ENCODE peak calls at places on chromosomes 5 and 9, in six cellular contexts. Q, E, N, U, S and M are unnamed samples.
A peak's percentile ranks its signal among the peaks of the same experiment; 100 is the strongest.

GRCh38 chr9:81028504-81028903 is 660.8 kb downstream of the TLE1 start:
- DNase-seq in Q (peak; percentile 93), E (no peak), U (peak; percentile 95), S (peak; percentile 96), N (peak; percentile 85), M (peak; percentile 89)

GRCh38 chr5:140075371-140075770 is 32.3 kb upstream of the NRG2 start:
- DNase-seq in Q (peak; percentile 16), E (peak; percentile 8), S (peak; percentile 48), U (no peak), N (no peak), M (peak; percentile 57)

GRCh38 chr5:107219993-107220392 is 450.7 kb downstream of the EFNA5 start:
- DNase-seq in S (no peak), Q (no peak), E (no peak), N (no peak), U (no peak), M (no peak)

GRCh38 chr5:108681079-108681921 is 66.4 kb upstream of the FER start:
- DNase-seq in U (peak; percentile 76), N (peak; percentile 63), E (peak; percentile 37), S (peak; percentile 82), Q (peak; percentile 72), M (peak; percentile 90)

GRCh38 chr5:39158127-39158593 is 61.2 kb downstream of the FYB1 start:
- DNase-seq in Q (peak; percentile 91), N (no peak), E (no peak), U (no peak), S (peak; percentile 76), M (peak; percentile 60)

GRCh38 chr5:73088026-73088425 is 32.3 kb upstream of the TMEM171 start:
- DNase-seq in S (peak; percentile 18), U (peak; percentile 16), Q (no peak), E (no peak), N (no peak), M (no peak)

GRCh38 chr5:99543841-99544240 is 615.0 kb upstream of the CHD1 start:
- DNase-seq in E (no peak), S (peak; percentile 1), U (peak; percentile 18), Q (no peak), N (no peak), M (no peak)

GRCh38 chr5:35248843-35249780 is 18.8 kb upstream of the PRLR start:
- DNase-seq in U (peak; percentile 44), S (peak; percentile 22), Q (no peak), N (no peak), E (no peak), M (no peak)

GRCh38 chr5:78405820-78406750 is 45.7 kb downstream of the SCAMP1 start:
- DNase-seq in U (peak; percentile 52), E (no peak), S (peak; percentile 77), N (peak; percentile 41), Q (peak; percentile 75), M (peak; percentile 45)

GRCh38 chr5:145237843-145238242 is 597.3 kb downstream of the PRELID2 start:
- DNase-seq in Q (peak; percentile 83), E (peak; percentile 63), N (peak; percentile 28), S (peak; percentile 83), U (peak; percentile 45), M (peak; percentile 77)

GRCh38 chr5:64635056-64635686 is 55.1 kb upstream of the SHISAL2B start:
- DNase-seq in N (peak; percentile 28), Q (peak; percentile 49), U (peak; percentile 40), E (peak; percentile 47), S (peak; percentile 65), M (peak; percentile 64)

GRCh38 chr9:92004045-92004392 is 54.0 kb upstream of the ROR2 start:
- DNase-seq in U (no peak), N (no peak), E (no peak), S (no peak), Q (no peak), M (no peak)

GRCh38 chr5:143001764-143002351 is 231.7 kb downstream of the ARHGAP26 start:
- DNase-seq in S (peak; percentile 80), U (peak; percentile 73), E (peak; percentile 17), Q (peak; percentile 55), N (no peak), M (peak; percentile 85)

GRCh38 chr5:53323511-53323910 is 156.9 kb upstream of the FST start:
- DNase-seq in S (no peak), Q (peak; percentile 99), N (no peak), U (no peak), E (no peak), M (no peak)

GRCh38 chr5:64418013-64418412 is 87.8 kb upstream of the RGS7BP start:
- DNase-seq in E (no peak), S (no peak), N (no peak), U (no peak), Q (no peak), M (no peak)

GRCh38 chr9:135183069-135183468 is 95.6 kb downstream of the OLFM1 start:
- DNase-seq in E (no peak), N (no peak), U (no peak), S (no peak), Q (no peak), M (no peak)

GRCh38 chr9:87892956-87893355 is 10.3 kb downstream of the SPATA31E1 start:
- DNase-seq in E (no peak), N (no peak), U (no peak), S (no peak), Q (no peak), M (no peak)

GRCh38 chr9:128251701-128252100 is 24.1 kb downstream of the GOLGA2 start:
- DNase-seq in S (peak; percentile 30), U (no peak), N (no peak), Q (no peak), E (no peak), M (peak; percentile 28)

GRCh38 chr9:128249558-128249913 is 26.3 kb downstream of the GOLGA2 start:
- DNase-seq in N (no peak), E (no peak), Q (no peak), S (no peak), U (no peak), M (no peak)

GRCh38 chr9:128252317-128253139 is 23.3 kb downstream of the GOLGA2 start:
- DNase-seq in E (no peak), Q (no peak), U (no peak), N (no peak), S (no peak), M (no peak)

GRCh38 chr9:128250839-128251558 is 24.8 kb downstream of the GOLGA2 start:
- DNase-seq in S (no peak), E (no peak), Q (no peak), U (no peak), N (no peak), M (no peak)

GRCh38 chr9:128249914-128250838 is 25.6 kb downstream of the GOLGA2 start:
- DNase-seq in Q (peak; percentile 97), N (peak; percentile 18), S (peak; percentile 64), U (peak; percentile 82), E (peak; percentile 92), M (peak; percentile 50)
- H3K4me3 ChIP-seq in Q (peak overlapping the region; percentile 56), N (peak overlapping the region; percentile 53), S (no peak overlapping the region), U (peak overlapping the region; percentile 34), E (peak overlapping the region; percentile 67), M (no peak overlapping the region)

GRCh38 chr5:172902497-172903472 is 56.4 kb upstream of the RPL26L1 start:
- DNase-seq in N (no peak), E (peak; percentile 19), U (peak; percentile 96), Q (peak; percentile 66), S (peak; percentile 87), M (peak; percentile 89)
- TF ChIP-seq CTCF in N (peak; percentile 86), E (peak; percentile 50), U (peak; percentile 72), Q (peak; percentile 61), S (peak; percentile 58), M (peak; percentile 67)

DNA sequence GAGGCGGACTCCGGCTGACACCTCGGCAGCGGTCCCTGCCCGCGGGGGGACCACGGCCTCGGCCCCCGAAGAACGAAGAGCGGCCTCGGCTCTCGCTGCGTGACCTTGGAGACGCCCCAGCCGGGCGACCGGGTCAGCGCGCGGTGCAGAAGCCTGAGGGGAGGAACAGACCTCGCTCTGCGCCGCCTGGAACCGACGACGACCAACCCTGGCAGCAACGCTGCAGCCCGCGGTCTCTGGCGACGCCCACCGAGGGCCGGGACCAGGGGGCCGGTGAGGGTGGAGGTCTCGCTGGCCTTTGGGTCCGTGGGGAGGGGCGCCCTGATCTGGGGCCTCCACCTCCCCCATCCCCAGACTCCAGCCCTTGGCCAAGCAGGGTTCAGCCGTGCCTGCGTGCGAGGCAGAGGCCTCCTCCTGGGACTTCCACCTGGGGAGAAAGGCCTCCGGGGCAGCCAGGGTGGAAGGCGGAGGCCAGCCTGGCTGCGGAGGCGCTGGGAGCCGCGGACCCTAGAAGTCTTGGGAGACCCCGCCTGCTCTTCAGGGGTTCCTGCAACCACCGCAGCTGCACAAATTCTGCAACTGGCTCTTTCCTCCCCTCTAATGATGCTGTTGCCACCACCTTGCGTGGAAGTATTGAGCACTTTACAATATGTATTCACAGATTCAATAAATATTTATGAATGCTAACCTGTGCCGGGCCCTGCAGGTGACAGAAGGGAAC is 44.3 kb upstream of the SLC12A7 start:
- DNase-seq in U (no peak), S (no peak), Q (no peak), N (no peak), E (no peak), M (no peak)
- H3K4me3 ChIP-seq in U (no peak overlapping the region), S (no peak overlapping the region), Q (no peak overlapping the region), N (no peak overlapping the region), E (no peak overlapping the region), M (no peak overlapping the region)

DNA sequence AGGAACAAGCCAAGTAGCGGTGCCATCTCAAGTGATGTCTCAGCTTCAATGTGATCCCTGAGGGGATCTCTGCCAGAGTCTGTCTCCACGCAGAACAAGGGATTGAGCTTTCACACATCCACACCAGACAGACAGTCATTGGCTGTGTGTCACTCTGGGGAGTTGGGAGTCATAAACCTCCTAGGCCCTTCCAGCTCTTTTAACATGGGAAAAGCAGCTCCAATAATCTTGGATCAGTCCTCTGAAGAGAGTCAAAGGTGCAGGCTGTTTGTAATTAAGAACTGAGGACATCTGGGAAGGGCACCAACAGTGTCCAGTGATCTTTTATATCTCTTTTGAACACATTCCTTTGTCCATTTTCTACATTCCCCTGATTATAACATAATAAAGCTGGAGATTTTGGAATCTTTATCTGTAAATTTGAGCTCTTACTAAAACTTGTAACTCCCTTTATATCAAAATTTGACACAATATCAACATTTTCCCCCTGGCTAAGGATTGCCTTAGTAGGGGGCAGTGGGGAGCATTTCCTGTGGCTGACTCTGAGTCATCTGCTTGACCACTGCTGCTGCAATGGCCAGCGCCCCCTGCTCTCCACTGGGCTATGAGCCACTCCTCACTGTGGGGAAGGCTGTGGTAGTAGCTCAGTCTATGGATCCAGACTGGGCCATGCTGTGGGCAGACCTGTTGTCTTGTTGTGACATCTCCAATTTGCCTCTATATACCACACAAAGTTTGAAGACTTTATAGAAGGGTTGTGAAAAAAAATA is 284.4 kb downstream of the OSTF1 start:
- DNase-seq in S (no peak), U (peak; percentile 65), E (no peak), Q (no peak), N (no peak), M (no peak)
- TF ChIP-seq CTCF in S (no peak), U (peak; percentile 14), E (no peak), Q (no peak), N (no peak), M (no peak)